ENCODE peak calls at places on chromosomes 13 and 19, in five cellular contexts. I is stimulated activated CD4-positive, alpha-beta T cell treated with anti-CD3 and anti-CD28 coated beads, Interleukin-15, amount 100 ng/mL, for 24 hours; H is AG09319; Z is stimulated activated CD8-positive, alpha-beta memory T cell treated with anti-CD3 and anti-CD28 coated beads, Interleukin-4, amount 100 ng/mL, for 1 hour; F is tibial nerve. P is an unnamed sample.

GRCh38 chr19:48900477-48901452 is 653 bp downstream of the NUCB1 start:
- DNase-seq in I (peak), H (no peak), Z (no peak), F (no peak), P (no peak)

GRCh38 chr19:35555301-35556005 is 8.0 kb downstream of the ATP4A start:
- DNase-seq in I (no peak), H (no peak), Z (no peak), F (no peak), P (no peak)

GRCh38 chr19:13053761-13054604 is 48.7 kb downstream of the LYL1 start:
- DNase-seq in I (no peak), H (peak), Z (no peak), F (peak), P (peak)

GRCh38 chr13:44331912-44332840 is 41.4 kb upstream of the SERP2 start:
- DNase-seq in I (no peak), H (no peak), Z (no peak), F (no peak), P (peak)

GRCh38 chr13:43874512-43875092 is 4.9 kb downstream of the CCDC122 start:
- DNase-seq in I (no peak), H (no peak), Z (no peak), F (no peak), P (peak)

GRCh38 chr19:1864480-1865171 is 1.2 kb upstream of the KLF16 start:
- DNase-seq in I (peak), H (no peak), Z (no peak), F (no peak), P (peak)

GRCh38 chr19:3483226-3483628 is at the start of gene SMIM44:
- DNase-seq in I (no peak), H (no peak), Z (no peak), F (no peak), P (no peak)

GRCh38 chr19:29497686-29498436 is 27.9 kb upstream of the VSTM2B start:
- DNase-seq in I (no peak), H (no peak), Z (no peak), F (no peak), P (no peak)

GRCh38 chr19:29376855-29377354 is 148.9 kb upstream of the VSTM2B start:
- DNase-seq in I (no peak), H (no peak), Z (no peak), F (no peak), P (no peak)

GRCh38 chr13:29940715-29941114 is 90.3 kb upstream of the UBL3 start:
- DNase-seq in I (no peak), H (no peak), Z (no peak), F (no peak), P (no peak)

GRCh38 chr13:94327318-94327717 is 152.2 kb downstream of the DCT start:
- DNase-seq in I (no peak), H (no peak), Z (no peak), F (no peak), P (peak)

GRCh38 chr13:109684836-109685602 is 101.4 kb downstream of the IRS2 start:
- DNase-seq in I (no peak), H (no peak), Z (no peak), F (no peak), P (no peak)

GRCh38 chr19:16180611-16181010 is 4.6 kb upstream of the FAM32A start:
- DNase-seq in I (no peak), H (no peak), Z (no peak), F (no peak), P (no peak)

GRCh38 chr19:49953376-49953775 is 7.6 kb downstream of the SIGLEC11 start:
- DNase-seq in I (no peak), H (no peak), Z (no peak), F (no peak), P (no peak)

GRCh38 chr19:35160629-35161433 is 6.3 kb downstream of the FXYD5 start:
- DNase-seq in I (no peak), H (no peak), Z (no peak), F (no peak), P (no peak)

P was measured in kidney glomerular epithelial cell.